ENCODE peak calls at places on chromosomes 16 and 17, in four cellular contexts. H is stomach, E is NB4, F is transverse colon. K is an unnamed sample.

GRCh38 chr17:57461082-57461481 is 204.8 kb downstream of the MSI2 start:
- DNase-seq in E (peak), H (no peak), F (no peak), K (no peak)

GRCh38 chr17:68435876-68436842 is 21.1 kb downstream of the WIPI1 start:
- DNase-seq in F (peak), H (peak), E (peak), K (peak)

GRCh38 chr17:38416840-38417209 is 11.4 kb upstream of the ARHGAP23 start:
- DNase-seq in E (peak), H (no peak), F (no peak), K (peak)

GRCh38 chr16:4176794-4177438 is 60.7 kb upstream of the ADCY9 start:
- DNase-seq in E (peak), F (peak), H (no peak), K (no peak)

GRCh38 chr16:30844671-30845449 is 49.0 kb downstream of the BCL7C start:
- DNase-seq in F (peak), H (peak), E (peak), K (peak)

GRCh38 chr16:85781685-85782370 is 17.5 kb downstream of the EMC8 start:
- DNase-seq in F (peak), E (peak), H (peak), K (no peak)

GRCh38 chr17:65064452-65065019 is 8.0 kb upstream of the GNA13 start:
- DNase-seq in F (no peak), E (no peak), H (no peak), K (no peak)

GRCh38 chr16:17780181-17780580 is 309.4 kb upstream of the XYLT1 start:
- DNase-seq in H (no peak), F (no peak), E (no peak), K (no peak)

GRCh38 chr17:13562271-13562800 is 39.4 kb downstream of the HS3ST3A1 start:
- DNase-seq in F (no peak), H (no peak), E (peak), K (no peak)

GRCh38 chr16:82636958-82637357 is 10.2 kb downstream of the CDH13 start:
- DNase-seq in E (no peak), H (no peak), F (no peak), K (no peak)

GRCh38 chr17:81866440-81867122 is 4.6 kb downstream of the ARHGDIA start:
- DNase-seq in E (no peak), F (no peak), H (no peak), K (no peak)

GRCh38 chr17:81865733-81866439 is 5.3 kb downstream of the ARHGDIA start:
- DNase-seq in F (peak), E (peak), H (peak), K (no peak)

GRCh38 chr17:81867952-81868673 is 3.0 kb downstream of the ARHGDIA start:
- DNase-seq in H (no peak), F (peak), E (no peak), K (no peak)

GRCh38 chr17:81868674-81869220 is 2.4 kb downstream of the ARHGDIA start:
- DNase-seq in F (peak), E (peak), H (no peak), K (no peak)

DNA sequence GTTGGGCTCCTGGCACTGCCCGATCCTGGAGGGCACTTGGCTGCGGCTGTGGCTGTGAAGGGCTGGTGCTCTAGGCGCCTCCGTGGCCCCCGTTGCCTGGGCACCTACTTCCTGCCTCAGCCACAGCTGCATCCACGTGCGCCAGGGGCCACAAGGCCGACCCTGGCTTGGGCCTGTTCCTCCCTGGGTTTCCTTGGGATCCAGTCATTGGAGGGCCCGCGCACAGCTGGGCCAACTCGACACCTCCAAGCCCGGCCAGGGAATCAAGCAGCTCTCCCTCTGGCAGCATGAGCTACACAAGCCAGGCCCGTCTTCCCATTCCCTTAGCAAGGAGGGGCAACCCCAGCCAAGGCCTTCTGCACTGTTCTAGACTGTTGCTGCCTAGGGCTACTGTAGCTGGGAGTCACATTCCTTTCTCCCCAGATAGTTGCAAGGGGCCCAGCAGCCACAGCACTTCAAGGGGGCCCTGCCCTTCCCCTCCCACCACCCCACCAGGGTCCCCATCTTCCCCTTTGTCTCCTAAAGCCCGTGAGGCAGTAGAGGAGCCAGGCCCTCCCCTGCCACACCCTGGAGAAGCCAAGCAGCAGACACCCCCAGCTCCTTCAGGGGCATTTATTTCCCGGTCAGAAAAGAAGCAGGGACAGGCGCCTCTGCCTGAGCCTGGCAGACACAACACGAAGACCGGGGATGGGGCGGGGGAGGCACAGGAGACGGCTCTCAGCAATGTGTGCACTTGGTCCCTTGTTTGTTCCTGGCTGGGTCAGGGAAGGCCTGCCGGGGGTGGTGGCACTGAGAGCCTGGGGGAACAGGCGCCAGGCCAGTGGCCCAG is 3.8 kb downstream of the ARHGDIA start:
- DNase-seq in F (peak), E (peak), H (peak), K (no peak)
- TF ChIP-seq POLR2A in F (peak), E (peak), H (no peak), K (peak)

GRCh38 chr17:35448899-35449227 is 297 bp upstream of the SLFN13 start:
- DNase-seq in H (no peak), F (no peak), E (no peak), K (no peak)

GRCh38 chr17:35449371-35449931 is 885 bp upstream of the SLFN13 start:
- DNase-seq in H (peak), E (peak), F (peak), K (peak)

GRCh38 chr17:35447494-35447893 is 1.1 kb downstream of the SLFN13 start:
- DNase-seq in F (no peak), H (no peak), E (peak), K (peak)

GRCh38 chr17:35448214-35448898 is at the start of gene SLFN13:
- DNase-seq in H (peak), E (peak), F (peak), K (peak)
- TF ChIP-seq POLR2A in H (no peak), E (peak), F (no peak), K (peak)

GRCh38 chr17:81923302-81924260 is 4.0 kb downstream of the MAFG start:
- DNase-seq in H (peak), F (peak), E (peak), K (peak)
- TF ChIP-seq POLR2A in H (no peak), F (no peak), E (no peak), K (peak)

DNA sequence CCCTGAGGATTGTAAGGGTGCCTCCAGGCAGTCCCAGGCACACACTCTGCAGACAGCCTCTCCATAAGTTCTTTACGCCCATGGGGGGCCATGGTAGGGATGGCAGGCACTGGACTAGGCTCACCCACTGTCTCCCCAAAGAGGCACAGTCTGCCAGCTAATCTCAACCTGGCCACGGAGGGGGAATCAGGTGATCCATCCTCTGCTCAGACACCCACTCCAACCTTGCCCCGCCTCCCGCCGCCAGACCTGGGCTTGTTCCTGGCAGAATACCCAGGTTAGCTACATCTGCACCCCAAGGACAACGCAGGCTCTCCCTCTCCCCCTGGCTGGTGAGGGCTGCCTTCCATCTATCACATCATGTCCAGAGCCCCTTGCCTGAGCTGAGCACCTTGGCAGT is 1.2 kb downstream of the NLGN2 start:
- DNase-seq in F (no peak), E (no peak), H (no peak), K (no peak)
- TF ChIP-seq POLR2A in F (no peak), E (no peak), H (no peak), K (no peak)

GRCh38 chr17:63833741-63834373 is 6.4 kb upstream of the FTSJ3 start:
- DNase-seq in F (no peak), H (no peak), E (no peak), K (no peak)
- TF ChIP-seq POLR2A in F (no peak), H (no peak), E (no peak), K (no peak)

GRCh38 chr17:44218344-44219125 is 940 bp downstream of the UBTF start:
- DNase-seq in E (peak), H (peak), F (peak), K (peak)
- TF ChIP-seq POLR2A in E (peak), H (no peak), F (no peak), K (no peak)